ENCODE peak calls at places on chromosome 7, in six cellular contexts. S is HepG2, F is GM12878, Q is H1, W is HCT116, V is SK-N-SH. C is an unnamed sample.

GRCh38 chr7:32266932-32267475 is 196.8 kb upstream of the PDE1C start:
- DNase-seq in Q (no peak), W (no peak), F (no peak), V (no peak), S (no peak), C (peak; percentile 66)

GRCh38 chr7:43781726-43782607 is 23.5 kb downstream of the BLVRA start:
- DNase-seq in S (peak; percentile 90), V (peak; percentile 20), F (no peak), W (no peak), Q (no peak), C (no peak)

GRCh38 chr7:72176875-72177274 is 235.3 kb downstream of the CALN1 start:
- DNase-seq in F (no peak), W (no peak), V (no peak), Q (no peak), S (no peak), C (no peak)

GRCh38 chr7:92359801-92360200 is 87.5 kb upstream of the GATAD1 start:
- DNase-seq in F (no peak), W (no peak), S (no peak), V (no peak), Q (no peak), C (no peak)

GRCh38 chr7:80244206-80244956 is 109.8 kb downstream of the GNAI1 start:
- DNase-seq in V (no peak), S (no peak), Q (no peak), W (no peak), F (no peak), C (no peak)

GRCh38 chr7:151009340-151010001 is 14.8 kb downstream of the ATG9B start:
- DNase-seq in V (peak; percentile 62), S (peak; percentile 43), Q (peak; percentile 74), W (no peak), F (no peak), C (no peak)

GRCh38 chr7:80240265-80241025 is 105.8 kb downstream of the GNAI1 start:
- DNase-seq in W (no peak), V (no peak), Q (no peak), S (no peak), F (no peak), C (peak; percentile 21)

GRCh38 chr7:1421020-1421790 is 38.1 kb downstream of the MICALL2 start:
- DNase-seq in W (no peak), V (no peak), Q (no peak), F (no peak), S (no peak), C (no peak)

GRCh38 chr7:94314526-94314925 is 80.2 kb upstream of the COL1A2 start:
- DNase-seq in V (no peak), F (no peak), W (no peak), Q (no peak), S (no peak), C (no peak)

GRCh38 chr7:100706672-100707311 is 871 bp downstream of the POP7 start:
- DNase-seq in Q (no peak), S (peak; percentile 61), V (peak; percentile 58), F (no peak), W (no peak), C (no peak)

GRCh38 chr7:12987238-12987637 is 299.8 kb downstream of the ARL4A start:
- DNase-seq in V (no peak), F (no peak), W (no peak), Q (no peak), S (no peak), C (no peak)

GRCh38 chr7:81721428-81721827 is 48.4 kb downstream of the HGF start:
- DNase-seq in W (no peak), S (no peak), Q (no peak), F (no peak), V (no peak), C (no peak)
- TF ChIP-seq JUND in W (no peak), S (no peak), Q (no peak), F (no peak), V (peak; percentile 21), C (no peak)

GRCh38 chr7:22359156-22359697 is 2.3 kb upstream of the RAPGEF5 start:
- DNase-seq in W (no peak), F (no peak), Q (no peak), V (no peak), S (peak; percentile 98), C (no peak)

GRCh38 chr7:22355620-22356009 is 1.3 kb downstream of the RAPGEF5 start:
- DNase-seq in V (no peak), Q (no peak), F (no peak), W (no peak), S (no peak), C (no peak)

GRCh38 chr7:22356855-22357310 is at the start of gene RAPGEF5:
- DNase-seq in W (peak; percentile 10), S (no peak), F (no peak), Q (peak; percentile 63), V (peak; percentile 94), C (peak; percentile 83)

GRCh38 chr7:22356010-22356854 is 722 bp downstream of the RAPGEF5 start:
- DNase-seq in W (no peak), V (peak; percentile 33), Q (peak; percentile 64), F (no peak), S (peak; percentile 28), C (peak; percentile 45)

DNA sequence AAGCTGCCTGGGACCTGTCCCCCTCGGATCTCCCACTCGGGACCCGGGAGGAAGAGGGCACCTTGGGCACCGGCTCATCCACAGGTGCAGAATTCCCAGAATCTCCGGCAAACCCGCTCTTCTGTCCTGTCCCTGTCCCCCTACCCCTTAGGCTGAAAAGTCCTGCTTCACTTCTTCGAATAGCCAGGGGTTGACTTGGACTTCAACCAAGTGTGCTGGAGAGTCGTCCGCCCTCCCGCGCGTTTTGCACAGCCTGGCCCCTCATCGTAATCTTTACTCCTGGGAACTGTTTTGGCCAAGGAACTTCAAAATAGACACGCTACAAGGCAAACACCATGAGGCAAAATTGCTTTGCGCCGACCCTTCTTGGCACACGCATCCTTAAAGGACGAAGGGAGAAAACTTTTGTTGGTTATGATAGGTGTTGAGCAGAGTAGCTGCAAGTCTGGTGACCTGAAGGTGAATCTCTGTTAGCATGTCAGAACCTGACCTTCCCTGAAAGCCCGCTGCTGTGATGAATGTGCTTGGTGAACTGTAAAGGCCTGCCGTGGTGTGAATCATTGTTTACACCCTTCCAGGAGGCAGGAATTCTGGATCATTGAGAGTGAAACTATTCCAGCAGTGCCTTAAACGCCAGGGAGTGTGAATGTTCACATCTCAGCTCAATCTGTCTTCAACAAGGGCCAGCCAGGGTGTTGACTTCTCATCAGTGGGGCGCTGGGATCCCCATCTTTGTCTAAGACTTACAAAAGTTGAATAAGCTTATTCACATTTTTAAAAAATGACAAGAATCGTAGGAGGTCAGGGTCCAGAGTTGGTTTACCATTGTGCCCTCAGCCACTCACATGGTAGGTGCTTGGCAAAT is 589 bp upstream of the RAPGEF5 start:
- DNase-seq in W (peak; percentile 36), F (no peak), S (peak; percentile 84), Q (peak; percentile 61), V (no peak), C (peak; percentile 38)
- TF ChIP-seq JUND in W (peak; percentile 37), F (no peak), S (peak; percentile 35), Q (no peak), V (no peak), C (no peak)

DNA sequence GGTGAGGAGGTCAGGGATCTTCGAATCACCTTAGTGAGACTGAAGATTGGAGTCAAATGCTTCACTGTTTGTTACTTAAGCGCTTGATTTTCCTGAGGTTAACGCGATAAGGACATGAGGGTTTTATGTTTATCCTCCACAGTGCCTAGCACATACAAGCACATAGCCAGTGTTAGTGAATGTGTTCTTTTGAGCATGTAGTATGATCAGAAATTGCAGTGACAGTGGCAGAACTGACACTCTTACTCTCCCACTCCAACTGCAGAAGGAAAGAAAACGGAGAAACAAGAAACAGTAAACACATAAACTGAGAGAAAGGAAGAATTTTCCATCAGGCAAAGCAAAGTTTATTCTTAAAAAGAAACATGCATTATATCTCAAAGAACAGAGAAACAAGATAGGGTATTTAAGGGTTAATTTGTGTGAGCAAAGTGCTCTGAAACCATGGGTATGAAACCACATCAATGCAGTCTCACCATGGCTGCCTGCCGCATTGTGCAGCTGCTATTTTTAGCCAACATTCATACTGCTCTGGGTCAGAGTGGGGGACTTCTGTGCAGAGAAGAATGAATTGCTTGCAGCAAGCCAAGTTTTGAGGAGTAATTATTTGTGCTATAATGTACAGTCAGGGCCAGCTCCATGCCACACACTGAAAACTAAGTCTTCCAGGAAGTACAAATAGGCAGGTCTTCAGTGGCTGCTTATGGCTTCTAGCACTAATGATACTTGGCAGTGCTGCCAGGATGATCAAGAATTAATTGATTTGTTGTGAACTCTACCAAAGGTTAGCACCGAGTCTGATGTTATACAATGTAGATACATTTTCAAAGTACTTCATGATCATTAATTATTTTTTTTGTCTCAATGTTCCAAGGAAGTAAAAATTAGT is 152.0 kb downstream of the MACC1 start:
- DNase-seq in W (peak; percentile 18), S (no peak), V (no peak), Q (no peak), F (peak; percentile 57), C (no peak)
- TF ChIP-seq JUND in W (no peak), S (no peak), V (no peak), Q (no peak), F (no peak), C (no peak)

DNA sequence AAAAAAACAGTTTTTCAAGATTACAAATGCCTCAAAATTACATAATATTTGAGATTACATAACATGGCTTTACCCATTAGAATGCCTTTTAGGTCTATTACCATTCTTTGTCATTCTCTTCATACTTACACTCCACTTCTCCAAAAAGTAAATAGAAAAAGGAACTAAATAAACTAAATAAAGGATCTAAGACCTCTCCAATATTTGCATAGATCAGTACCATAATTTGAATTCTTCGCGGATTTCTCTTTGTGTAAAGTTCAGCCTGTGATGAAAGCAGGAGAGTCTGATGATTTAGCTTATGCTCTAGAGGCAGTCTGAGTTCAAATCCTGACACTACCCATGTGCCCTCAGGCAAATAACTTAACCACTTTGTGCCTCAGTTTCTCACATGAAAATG is 56.4 kb upstream of the C1GALT1 start:
- DNase-seq in Q (no peak), F (no peak), S (peak; percentile 82), W (no peak), V (no peak), C (no peak)
- TF ChIP-seq JUND in Q (no peak), F (no peak), S (no peak), W (no peak), V (no peak), C (no peak)

GRCh38 chr7:116525913-116526857 is 1.3 kb downstream of the CAV1 start:
- DNase-seq in Q (peak; percentile 85), V (peak; percentile 90), W (no peak), S (no peak), F (no peak), C (no peak)
- TF ChIP-seq JUND in Q (no peak), V (no peak), W (no peak), S (no peak), F (no peak), C (no peak)

DNA sequence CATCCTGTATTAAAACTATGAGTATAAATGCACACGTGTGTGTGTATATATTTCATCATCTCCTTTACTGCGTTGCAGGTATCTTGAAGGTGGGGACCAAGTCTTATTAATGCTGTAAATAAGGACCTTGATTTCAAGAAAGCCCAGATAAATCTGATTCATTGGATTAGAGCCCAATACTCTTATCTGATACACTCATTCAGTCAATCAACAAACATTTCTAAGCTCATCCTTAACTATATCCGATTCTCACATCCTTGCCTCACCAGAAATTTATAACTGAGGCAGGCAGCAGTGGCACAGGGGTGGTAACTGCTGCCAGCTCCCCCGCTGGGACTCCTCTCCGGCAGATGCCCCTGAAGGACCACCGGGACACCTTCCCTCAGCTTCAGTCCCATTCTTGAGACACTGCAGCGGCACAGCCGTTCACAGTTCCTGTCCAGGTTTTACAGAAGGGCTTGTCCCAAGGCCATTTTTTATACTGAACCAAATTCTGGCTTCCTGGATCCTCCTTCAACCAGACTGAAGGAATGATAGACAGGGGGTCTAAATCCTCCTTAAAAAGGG is 54.0 kb downstream of the BRI3 start:
- DNase-seq in Q (no peak), S (no peak), W (no peak), V (no peak), F (no peak), C (no peak)
- TF ChIP-seq JUND in Q (no peak), S (no peak), W (no peak), V (no peak), F (no peak), C (no peak)

C was measured in T47D.